ENCODE peak calls at places on chromosomes 13 and 19, in six cellular contexts. I is HT1080; Y is iPS-NIHi11; D is heart right ventricle; Q is stimulated activated CD4-positive, alpha-beta T cell treated with anti-CD3 and anti-CD28 coated beads, Interleukin-4, amount 100 ng/mL, for 24 hours; L is AG04450. V is an unnamed sample.

GRCh38 chr13:105334211-105334610 is 1201.3 kb downstream of the EFNB2 start:
- DNase-seq in L (peak), D (no peak), Y (no peak), I (peak), Q (no peak), V (no peak)

GRCh38 chr13:98890186-98890585 is 87.7 kb downstream of the DOCK9 start:
- DNase-seq in Q (peak), L (peak), D (no peak), I (peak), Y (no peak), V (no peak)

GRCh38 chr13:90362718-90363117 is 984.8 kb upstream of the MIR17HG start:
- DNase-seq in I (peak), L (no peak), D (no peak), Q (no peak), Y (no peak), V (no peak)

GRCh38 chr13:99516153-99516929 is 15.1 kb downstream of the TM9SF2 start:
- DNase-seq in Q (no peak), Y (no peak), L (no peak), I (no peak), D (no peak), V (no peak)

GRCh38 chr19:49877879-49878743 is 609 bp downstream of the TBC1D17 start:
- DNase-seq in Y (peak), I (peak), Q (peak), D (peak), L (peak), V (peak)

GRCh38 chr13:40096357-40096911 is 441.0 kb downstream of the COG6 start:
- DNase-seq in L (no peak), D (no peak), Q (peak), I (no peak), Y (no peak), V (no peak)

GRCh38 chr13:24851546-24851945 is 87.6 kb downstream of the RNF17 start:
- DNase-seq in I (no peak), D (no peak), L (peak), Y (no peak), Q (no peak), V (no peak)

GRCh38 chr13:110227416-110227815 is 79.5 kb downstream of the COL4A1 start:
- DNase-seq in Y (no peak), L (no peak), I (no peak), D (no peak), Q (no peak), V (no peak)

GRCh38 chr13:58583961-58584360 is 952.4 kb downstream of the PCDH17 start:
- DNase-seq in Y (no peak), L (no peak), D (no peak), Q (no peak), I (peak), V (no peak)

GRCh38 chr13:48210178-48210577 is 22.8 kb upstream of the ITM2B start:
- DNase-seq in I (peak), L (peak), Y (no peak), D (no peak), Q (no peak), V (no peak)

GRCh38 chr13:114258589-114258988 is 22.8 kb upstream of the UPF3A start:
- DNase-seq in Y (no peak), D (no peak), L (no peak), I (no peak), Q (no peak), V (no peak)

GRCh38 chr19:49130325-49130724 is 11.0 kb downstream of the PPFIA3 start:
- DNase-seq in Y (no peak), I (no peak), Q (no peak), L (no peak), D (no peak), V (no peak)

GRCh38 chr19:35120898-35121297 is 5.3 kb downstream of the FXYD3 start:
- DNase-seq in Y (no peak), D (no peak), I (no peak), L (no peak), Q (no peak), V (no peak)

GRCh38 chr19:33442706-33443105 is 69.2 kb downstream of the CEBPG start:
- DNase-seq in L (no peak), Q (no peak), I (no peak), D (no peak), Y (no peak), V (peak)

GRCh38 chr19:1131718-1132552 is 28.1 kb downstream of the GPX4 start:
- DNase-seq in L (peak), Y (peak), Q (peak), D (peak), I (peak), V (peak)